ENCODE peak calls at places on chromosomes 12 and 14, in four cellular contexts. P, U, G and I are unnamed samples.

GRCh38 chr12:106903241-106903950 is 52.3 kb upstream of the TMEM263 start:
- DNase-seq in G (peak), U (peak), P (peak), I (peak)

GRCh38 chr12:58877243-58877743 is 43.0 kb downstream of the LRIG3 start:
- DNase-seq in G (peak), U (no peak), P (peak), I (no peak)

GRCh38 chr12:131196220-131196619 is 242.5 kb downstream of the ADGRD1 start:
- DNase-seq in G (no peak), P (no peak), U (no peak), I (no peak)

GRCh38 chr12:52156757-52157565 is 34.9 kb downstream of the KRT80 start:
- DNase-seq in P (peak), U (peak), G (peak), I (peak)

GRCh38 chr14:36553650-36554260 is 28.7 kb downstream of the NKX2-8 start:
- DNase-seq in G (peak), U (no peak), P (peak), I (no peak)

GRCh38 chr12:23399402-23399933 is 550.0 kb downstream of the SOX5 start:
- DNase-seq in G (no peak), U (no peak), P (no peak), I (no peak)

GRCh38 chr12:122499991-122500684 is 594 bp downstream of the ZCCHC8 start:
- DNase-seq in U (peak), P (peak), G (peak), I (peak)

GRCh38 chr12:6821271-6821673 is 349 bp upstream of the GPR162 start:
- DNase-seq in P (peak), G (peak), U (no peak), I (peak)

GRCh38 chr12:49929581-49929980 is 21.0 kb upstream of the AQP2 start:
- DNase-seq in U (no peak), P (no peak), G (no peak), I (no peak)

GRCh38 chr12:89236237-89236636 is 116.1 kb downstream of the DUSP6 start:
- DNase-seq in G (no peak), U (no peak), P (peak), I (no peak)

GRCh38 chr12:95321516-95322246 is 104.1 kb downstream of the VEZT start:
- DNase-seq in U (no peak), G (no peak), P (no peak), I (no peak)

GRCh38 chr12:91367234-91367849 is 184.7 kb upstream of the DCN start:
- DNase-seq in U (no peak), G (peak), P (peak), I (no peak)

GRCh38 chr14:90544566-90544965 is 147.7 kb downstream of the CALM1 start:
- DNase-seq in P (no peak), G (no peak), U (no peak), I (no peak)

GRCh38 chr12:69991683-69992297 is 166.8 kb downstream of the MYRFL start:
- DNase-seq in P (no peak), G (no peak), U (no peak), I (no peak)

GRCh38 chr14:74941676-74942097 is 13.7 kb downstream of the PGF start:
- DNase-seq in U (peak), P (peak), G (no peak), I (peak)

GRCh38 chr12:49131973-49132461 is 822 bp upstream of the TUBA1B start:
- DNase-seq in U (no peak), G (peak), P (peak), I (no peak)

GRCh38 chr14:61033024-61033423 is 52.0 kb downstream of the SLC38A6 start:
- DNase-seq in G (no peak), U (no peak), P (no peak), I (no peak)

GRCh38 chr12:126891789-126892188 is 1375.2 kb upstream of the TMEM132C start:
- DNase-seq in P (peak), U (no peak), G (no peak), I (no peak)

GRCh38 chr14:21233457-21234076 is 35.7 kb downstream of the HNRNPC start:
- DNase-seq in P (no peak), G (no peak), U (no peak), I (no peak)

GRCh38 chr12:92445253-92446081 is 257.3 kb upstream of the PLEKHG7 start:
- DNase-seq in G (no peak), U (no peak), P (no peak), I (no peak)

GRCh38 chr12:117486840-117487659 is 125.6 kb upstream of the NOS1 start:
- DNase-seq in U (no peak), P (peak), G (peak), I (no peak)